ENCODE peak calls at places on chromosomes 2 and 18, in nine cellular contexts. D is DMS153; L is AG04449; N is M059J; V is activated gamma-delta T cell treated with anti-CD3 and anti-CD28 coated beads, Interleukin-2, amount 50 U/mL, for 16 hours; E is mucosa of gallbladder; I is NCI-H446 treated with DMSO at 0.1 percent for 48 hours; M is ovary; O is fibroblast of mammary gland. Z is an unnamed sample.
A peak's percentile ranks its signal among the peaks of the same experiment; 100 is the strongest.

GRCh38 chr2:86807462-86808275 is 17.0 kb upstream of the CD8A start:
- DNase-seq in L (no peak), N (peak; percentile 40), E (no peak), O (peak; percentile 9), I (no peak), V (no peak), M (peak; percentile 55), D (peak; percentile 45), Z (no peak)

GRCh38 chr2:177445223-177445622 is 52.6 kb downstream of the AGPS start:
- DNase-seq in L (no peak), E (no peak), M (no peak), D (no peak), N (no peak), V (no peak), I (no peak), O (no peak), Z (no peak)

GRCh38 chr2:582792-583528 is 94.2 kb downstream of the TMEM18 start:
- DNase-seq in N (no peak), D (no peak), V (no peak), E (no peak), O (no peak), I (no peak), L (no peak), M (no peak), Z (no peak)

GRCh38 chr2:60394467-60394866 is 159.0 kb downstream of the BCL11A start:
- DNase-seq in V (no peak), D (no peak), O (no peak), M (no peak), L (no peak), E (no peak), I (no peak), N (no peak), Z (no peak)

GRCh38 chr18:27921904-27922541 is 254.9 kb downstream of the CDH2 start:
- DNase-seq in V (no peak), L (peak; percentile 79), E (no peak), O (peak; percentile 41), N (peak; percentile 97), I (no peak), D (no peak), M (no peak), Z (no peak)

GRCh38 chr2:47127862-47128543 is 27.1 kb downstream of the STPG4 start:
- DNase-seq in V (no peak), M (no peak), E (no peak), N (no peak), D (no peak), I (no peak), O (no peak), L (no peak), Z (no peak)

GRCh38 chr2:239273280-239274234 is 127.3 kb downstream of the HDAC4 start:
- DNase-seq in M (no peak), L (no peak), I (no peak), V (no peak), E (no peak), N (no peak), O (no peak), D (no peak), Z (no peak)

GRCh38 chr2:96679843-96680242 is 37.3 kb downstream of the FER1L5 start:
- DNase-seq in I (no peak), M (peak; percentile 20), O (no peak), N (no peak), L (no peak), D (no peak), V (no peak), E (no peak), Z (no peak)

GRCh38 chr2:28752608-28752984 is 966 bp downstream of the PPP1CB start:
- DNase-seq in M (no peak), D (no peak), O (no peak), L (no peak), V (no peak), N (no peak), E (no peak), I (no peak), Z (no peak)

GRCh38 chr2:106284691-106285202 is 90.6 kb upstream of the UXS1 start:
- DNase-seq in L (no peak), D (no peak), M (no peak), V (no peak), N (no peak), O (no peak), I (no peak), E (no peak), Z (no peak)

GRCh38 chr2:96618599-96619283 is 19.4 kb downstream of the KANSL3 start:
- DNase-seq in N (no peak), D (no peak), V (no peak), O (peak; percentile 90), E (no peak), M (no peak), L (no peak), I (no peak), Z (peak; percentile 73)

GRCh38 chr2:195656131-195656858 is 731 bp upstream of the SLC39A10 start:
- DNase-seq in D (no peak), E (peak; percentile 21), N (no peak), O (no peak), I (no peak), L (no peak), V (no peak), M (no peak), Z (no peak)

GRCh38 chr2:220460257-220460985 is 833.0 kb downstream of the SLC4A3 start:
- DNase-seq in V (no peak), N (no peak), I (no peak), D (no peak), O (peak; percentile 18), M (no peak), L (no peak), E (no peak), Z (no peak)

GRCh38 chr2:9895669-9896068 is 52.4 kb downstream of the TAF1B start:
- DNase-seq in L (no peak), D (no peak), M (no peak), V (no peak), E (no peak), I (no peak), N (no peak), O (no peak), Z (no peak)

GRCh38 chr2:64654063-64654811 is 524 bp upstream of the SERTAD2 start:
- DNase-seq in L (no peak), V (peak; percentile 59), E (peak; percentile 66), I (peak; percentile 25), D (peak; percentile 52), M (peak; percentile 81), O (peak; percentile 70), N (peak; percentile 87), Z (peak; percentile 57)

GRCh38 chr2:12338946-12339697 is 377.6 kb upstream of the TRIB2 start:
- DNase-seq in D (no peak), E (no peak), O (no peak), L (no peak), M (no peak), N (no peak), I (no peak), V (no peak), Z (no peak)

GRCh38 chr2:230872151-230872967 is 7.6 kb downstream of the ITM2C start:
- DNase-seq in D (no peak), L (no peak), E (no peak), N (no peak), V (no peak), M (no peak), O (no peak), I (no peak), Z (no peak)

GRCh38 chr2:46276652-46277051 is 20.6 kb upstream of the EPAS1 start:
- DNase-seq in E (no peak), O (peak; percentile 10), M (no peak), V (no peak), D (peak; percentile 7), I (no peak), L (no peak), N (no peak), Z (no peak)

GRCh38 chr2:241570961-241571581 is 12.5 kb downstream of the BOK start:
- DNase-seq in M (peak; percentile 31), L (no peak), I (no peak), N (no peak), E (no peak), O (no peak), D (no peak), V (no peak), Z (no peak)

GRCh38 chr18:37084912-37085311 is 256.0 kb downstream of the KIAA1328 start:
- DNase-seq in M (no peak), V (no peak), O (no peak), N (no peak), I (no peak), D (no peak), L (no peak), E (no peak), Z (no peak)

GRCh38 chr2:973129-973528 is 22.5 kb downstream of the SNTG2 start:
- DNase-seq in E (no peak), N (no peak), O (no peak), I (no peak), L (no peak), M (no peak), D (no peak), V (no peak), Z (no peak)

Z was measured in AG09319.